ENCODE peak calls at places on chromosome 11, in ten cellular contexts. One of them, this sample, is unnamed. For H3K4me1 and H3K9me3, the result is how much of the 10 kb centered on the place peaks cover.

GRCh38 chr11:2693851-2694261 is 5.9 kb downstream of the KCNQ1OT1 start:
- DNase-seq in neural progenitor cell: no peak
- DNase-seq in K562: no peak
- DNase-seq in right atrium auricular region: no peak
- DNase-seq in colonic mucosa: no peak
- DNase-seq in transverse colon: no peak
- DNase-seq in Peyer's patch: peak
- DNase-seq in psoas muscle: peak
- DNase-seq in PC-3: peak
- DNase-seq in kidney: peak
- DNase-seq in this sample: no peak

GRCh38 chr11:20443596-20443995 is 56.1 kb downstream of the PRMT3 start:
- DNase-seq in neural progenitor cell: peak
- DNase-seq in K562: no peak
- DNase-seq in right atrium auricular region: no peak
- DNase-seq in colonic mucosa: no peak
- DNase-seq in transverse colon: no peak
- DNase-seq in Peyer's patch: no peak
- DNase-seq in psoas muscle: no peak
- DNase-seq in PC-3: peak
- DNase-seq in kidney: no peak
- DNase-seq in this sample: no peak

GRCh38 chr11:128658499-128658898 is 35.4 kb upstream of the FLI1 start:
- DNase-seq in neural progenitor cell: no peak
- DNase-seq in K562: no peak
- DNase-seq in right atrium auricular region: no peak
- DNase-seq in colonic mucosa: no peak
- DNase-seq in transverse colon: no peak
- DNase-seq in Peyer's patch: no peak
- DNase-seq in psoas muscle: no peak
- DNase-seq in PC-3: no peak
- DNase-seq in kidney: no peak
- DNase-seq in this sample: no peak

GRCh38 chr11:44564198-44564597 is 1.3 kb upstream of the CD82 start:
- DNase-seq in neural progenitor cell: no peak
- DNase-seq in K562: no peak
- DNase-seq in right atrium auricular region: no peak
- DNase-seq in colonic mucosa: peak
- DNase-seq in transverse colon: peak
- DNase-seq in Peyer's patch: peak
- DNase-seq in psoas muscle: no peak
- DNase-seq in PC-3: no peak
- DNase-seq in kidney: peak
- DNase-seq in this sample: peak

GRCh38 chr11:11798586-11799438 is 43.0 kb upstream of the USP47 start:
- DNase-seq in neural progenitor cell: peak
- DNase-seq in K562: peak
- DNase-seq in right atrium auricular region: peak
- DNase-seq in colonic mucosa: peak
- DNase-seq in transverse colon: peak
- DNase-seq in Peyer's patch: peak
- DNase-seq in psoas muscle: peak
- DNase-seq in PC-3: peak
- DNase-seq in kidney: peak
- DNase-seq in this sample: peak

GRCh38 chr11:1879941-1880720 is 11.6 kb downstream of the PRR33 start:
- DNase-seq in neural progenitor cell: no peak
- DNase-seq in K562: no peak
- DNase-seq in right atrium auricular region: peak
- DNase-seq in colonic mucosa: peak
- DNase-seq in transverse colon: no peak
- DNase-seq in Peyer's patch: peak
- DNase-seq in psoas muscle: peak
- DNase-seq in PC-3: no peak
- DNase-seq in kidney: peak
- DNase-seq in this sample: peak

GRCh38 chr11:94895451-94895850 is 77.9 kb downstream of the CWC15 start:
- DNase-seq in neural progenitor cell: no peak
- DNase-seq in K562: peak
- DNase-seq in right atrium auricular region: no peak
- DNase-seq in colonic mucosa: no peak
- DNase-seq in transverse colon: no peak
- DNase-seq in Peyer's patch: no peak
- DNase-seq in psoas muscle: no peak
- DNase-seq in PC-3: no peak
- DNase-seq in kidney: no peak
- DNase-seq in this sample: no peak

GRCh38 chr11:130827697-130828377 is 88.4 kb downstream of the SNX19 start:
- DNase-seq in neural progenitor cell: peak
- DNase-seq in K562: peak
- DNase-seq in right atrium auricular region: peak
- DNase-seq in colonic mucosa: peak
- DNase-seq in transverse colon: peak
- DNase-seq in Peyer's patch: peak
- DNase-seq in psoas muscle: peak
- DNase-seq in PC-3: peak
- DNase-seq in kidney: peak
- DNase-seq in this sample: peak

DNA sequence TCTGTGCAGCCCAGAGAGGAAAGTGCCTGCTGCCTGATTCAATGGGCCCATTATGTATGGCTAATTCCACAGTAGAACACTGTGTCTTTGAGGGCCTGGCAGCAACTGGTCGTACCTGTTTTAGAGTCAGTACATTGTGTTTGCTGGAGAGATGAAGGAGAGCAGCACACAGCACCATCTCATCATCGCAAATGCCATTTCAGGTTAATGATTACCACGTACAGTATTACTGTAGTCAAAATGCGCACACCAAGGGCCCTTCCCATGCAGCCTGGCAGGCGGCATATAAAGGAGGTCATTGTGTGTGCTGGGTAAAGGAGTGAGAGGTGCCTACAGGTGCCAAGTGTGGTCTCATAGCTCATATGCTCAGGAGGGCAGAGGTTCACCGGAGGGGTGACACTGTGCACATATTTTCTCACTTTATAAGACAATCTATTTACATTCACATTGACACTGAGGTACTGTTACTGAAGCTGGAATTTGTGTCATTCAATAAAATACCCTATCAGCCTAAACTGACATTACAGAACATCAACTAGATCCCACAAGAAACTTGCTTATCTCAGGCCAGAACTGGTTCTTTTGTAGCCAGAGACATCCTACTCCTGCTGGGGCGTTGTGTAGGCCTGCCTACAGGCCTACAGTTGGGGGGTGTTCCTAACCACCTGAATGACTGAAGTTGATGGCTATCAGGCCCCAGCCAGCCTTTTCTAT is 90.4 kb downstream of the APIP start:
- DNase-seq in neural progenitor cell: no peak
- DNase-seq in K562: no peak
- DNase-seq in right atrium auricular region: no peak
- DNase-seq in colonic mucosa: peak
- DNase-seq in transverse colon: peak
- DNase-seq in Peyer's patch: peak
- DNase-seq in psoas muscle: no peak
- DNase-seq in PC-3: peak
- DNase-seq in kidney: no peak
- DNase-seq in this sample: peak
- H3K4me1 ChIP-seq in neural progenitor cell: under half
- H3K4me1 ChIP-seq in K562: under half
- H3K4me1 ChIP-seq in right atrium auricular region: under half
- H3K4me1 ChIP-seq in colonic mucosa: under half
- H3K4me1 ChIP-seq in transverse colon: under half
- H3K4me1 ChIP-seq in Peyer's patch: under half
- H3K4me1 ChIP-seq in psoas muscle: under half
- H3K4me1 ChIP-seq in PC-3: under half
- H3K4me1 ChIP-seq in kidney: under half
- H3K4me1 ChIP-seq in this sample: under half

DNA sequence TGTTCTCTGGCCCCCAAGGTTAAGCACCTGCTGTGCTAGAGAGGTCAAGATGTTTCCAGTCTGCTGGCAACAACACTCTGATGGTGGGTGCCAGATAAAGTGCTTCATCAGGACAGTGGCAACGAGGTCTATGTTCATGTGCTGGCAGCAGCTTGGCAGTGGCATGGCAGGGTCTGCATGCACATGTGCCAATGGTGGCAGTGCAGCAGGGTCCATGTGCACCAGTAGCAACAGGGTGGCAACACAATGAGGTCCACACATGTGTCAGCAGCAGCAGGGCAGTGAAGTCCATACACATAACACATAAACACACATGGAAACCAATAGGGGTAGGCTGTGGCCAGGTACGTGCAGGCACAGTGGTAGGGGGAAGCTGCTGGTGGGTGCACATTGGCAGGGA is 48.4 kb upstream of the FAR1 start:
- DNase-seq in neural progenitor cell: no peak
- DNase-seq in K562: no peak
- DNase-seq in right atrium auricular region: no peak
- DNase-seq in colonic mucosa: no peak
- DNase-seq in transverse colon: no peak
- DNase-seq in Peyer's patch: no peak
- DNase-seq in psoas muscle: no peak
- DNase-seq in PC-3: no peak
- DNase-seq in kidney: no peak
- DNase-seq in this sample: no peak
- H3K9me3 ChIP-seq in neural progenitor cell: under half
- H3K9me3 ChIP-seq in K562: under half
- H3K9me3 ChIP-seq in right atrium auricular region: under half
- H3K9me3 ChIP-seq in colonic mucosa: under half
- H3K9me3 ChIP-seq in transverse colon: under half
- H3K9me3 ChIP-seq in Peyer's patch: under half
- H3K9me3 ChIP-seq in psoas muscle: under half
- H3K9me3 ChIP-seq in PC-3: under half
- H3K9me3 ChIP-seq in kidney: under half
- H3K9me3 ChIP-seq in this sample: under half

DNA sequence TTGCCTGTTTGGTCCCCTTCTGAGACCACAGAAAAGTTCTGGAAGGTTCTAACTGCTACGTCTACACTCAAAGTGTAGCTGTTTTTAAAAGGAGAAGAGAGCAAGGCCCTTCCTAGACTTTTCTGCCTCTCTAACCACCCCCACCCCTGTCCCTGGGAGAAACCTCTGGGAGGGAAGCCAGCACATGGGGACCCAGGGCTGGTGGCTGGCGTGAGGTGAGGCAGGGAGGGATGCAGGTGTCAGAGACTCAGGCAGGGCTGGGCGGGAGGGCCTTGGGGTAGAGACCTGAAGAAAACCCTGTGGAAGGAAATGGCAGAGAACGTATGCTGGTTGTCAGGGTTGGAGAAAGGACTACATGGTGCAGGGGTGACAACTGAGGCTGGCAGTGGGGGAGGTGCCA is 26.7 kb downstream of the ARRB1 start:
- DNase-seq in neural progenitor cell: no peak
- DNase-seq in K562: no peak
- DNase-seq in right atrium auricular region: no peak
- DNase-seq in colonic mucosa: no peak
- DNase-seq in transverse colon: no peak
- DNase-seq in Peyer's patch: no peak
- DNase-seq in psoas muscle: no peak
- DNase-seq in PC-3: no peak
- DNase-seq in kidney: no peak
- DNase-seq in this sample: no peak
- H3K4me1 ChIP-seq in neural progenitor cell: under half
- H3K4me1 ChIP-seq in K562: under half
- H3K4me1 ChIP-seq in right atrium auricular region: under half
- H3K4me1 ChIP-seq in colonic mucosa: under half
- H3K4me1 ChIP-seq in transverse colon: half or more
- H3K4me1 ChIP-seq in Peyer's patch: under half
- H3K4me1 ChIP-seq in psoas muscle: under half
- H3K4me1 ChIP-seq in PC-3: under half
- H3K4me1 ChIP-seq in kidney: under half
- H3K4me1 ChIP-seq in this sample: half or more

GRCh38 chr11:99063331-99063730 is 42.6 kb downstream of the CNTN5 start:
- DNase-seq in neural progenitor cell: no peak
- DNase-seq in K562: no peak
- DNase-seq in right atrium auricular region: no peak
- DNase-seq in colonic mucosa: no peak
- DNase-seq in transverse colon: no peak
- DNase-seq in Peyer's patch: no peak
- DNase-seq in psoas muscle: no peak
- DNase-seq in PC-3: no peak
- DNase-seq in kidney: no peak
- DNase-seq in this sample: no peak
- H3K9me3 ChIP-seq in neural progenitor cell: under half
- H3K9me3 ChIP-seq in K562: under half
- H3K9me3 ChIP-seq in right atrium auricular region: under half
- H3K9me3 ChIP-seq in colonic mucosa: under half
- H3K9me3 ChIP-seq in transverse colon: under half
- H3K9me3 ChIP-seq in Peyer's patch: under half
- H3K9me3 ChIP-seq in psoas muscle: under half
- H3K9me3 ChIP-seq in PC-3: under half
- H3K9me3 ChIP-seq in kidney: under half
- H3K9me3 ChIP-seq in this sample: under half

GRCh38 chr11:104609297-104609696 is 289.0 kb downstream of the CASP12 start:
- DNase-seq in neural progenitor cell: peak
- DNase-seq in K562: no peak
- DNase-seq in right atrium auricular region: no peak
- DNase-seq in colonic mucosa: peak
- DNase-seq in transverse colon: peak
- DNase-seq in Peyer's patch: no peak
- DNase-seq in psoas muscle: no peak
- DNase-seq in PC-3: peak
- DNase-seq in kidney: no peak
- DNase-seq in this sample: no peak

GRCh38 chr11:104614117-104614716 is 284.0 kb downstream of the CASP12 start:
- DNase-seq in neural progenitor cell: no peak
- DNase-seq in K562: no peak
- DNase-seq in right atrium auricular region: no peak
- DNase-seq in colonic mucosa: no peak
- DNase-seq in transverse colon: no peak
- DNase-seq in Peyer's patch: no peak
- DNase-seq in psoas muscle: no peak
- DNase-seq in PC-3: no peak
- DNase-seq in kidney: no peak
- DNase-seq in this sample: no peak

GRCh38 chr11:104609766-104610165 is 288.5 kb downstream of the CASP12 start:
- DNase-seq in neural progenitor cell: no peak
- DNase-seq in K562: no peak
- DNase-seq in right atrium auricular region: no peak
- DNase-seq in colonic mucosa: no peak
- DNase-seq in transverse colon: no peak
- DNase-seq in Peyer's patch: no peak
- DNase-seq in psoas muscle: no peak
- DNase-seq in PC-3: no peak
- DNase-seq in kidney: no peak
- DNase-seq in this sample: no peak

DNA sequence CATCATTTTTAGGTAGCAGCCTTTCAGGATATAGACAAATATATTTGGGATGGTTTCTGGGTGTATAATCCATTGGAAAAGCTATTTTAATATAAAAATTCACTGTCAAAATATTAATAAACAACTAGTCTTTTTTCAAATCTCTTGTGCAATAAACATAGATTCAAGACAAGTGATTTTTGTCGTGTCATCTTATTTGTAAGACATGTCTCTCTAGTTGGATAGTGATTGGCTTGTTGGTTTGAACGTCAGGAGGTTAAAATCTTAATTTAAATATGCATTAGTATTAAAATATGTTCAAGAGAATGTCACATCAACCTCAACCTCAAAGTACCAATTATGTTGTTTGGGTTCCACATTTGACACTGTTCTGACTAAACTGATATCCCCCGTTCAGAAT is 287.7 kb downstream of the CASP12 start:
- DNase-seq in neural progenitor cell: no peak
- DNase-seq in K562: no peak
- DNase-seq in right atrium auricular region: no peak
- DNase-seq in colonic mucosa: no peak
- DNase-seq in transverse colon: no peak
- DNase-seq in Peyer's patch: no peak
- DNase-seq in psoas muscle: no peak
- DNase-seq in PC-3: no peak
- DNase-seq in kidney: no peak
- DNase-seq in this sample: no peak
- H3K4me1 ChIP-seq in neural progenitor cell: under half
- H3K4me1 ChIP-seq in K562: under half
- H3K4me1 ChIP-seq in right atrium auricular region: under half
- H3K4me1 ChIP-seq in colonic mucosa: under half
- H3K4me1 ChIP-seq in transverse colon: under half
- H3K4me1 ChIP-seq in Peyer's patch: under half
- H3K4me1 ChIP-seq in psoas muscle: under half
- H3K4me1 ChIP-seq in PC-3: under half
- H3K4me1 ChIP-seq in kidney: under half
- H3K4me1 ChIP-seq in this sample: under half

This sample was measured in mucosa of descending colon.